ENCODE peak calls at places on chromosomes 5 and 9, in four cellular contexts. One of them, this sample, is unnamed. For H3K36me3, the result is how much of the 10 kb centered on the place peaks cover.

GRCh38 chr5:4674176-4674575 is 466.0 kb upstream of the ADAMTS16 start:
- DNase-seq in IMR-90: no peak
- DNase-seq in K562: no peak
- DNase-seq in HepG2: no peak
- DNase-seq in this sample: no peak

GRCh38 chr9:27386759-27387158 is 89.8 kb upstream of the EQTN start:
- DNase-seq in IMR-90: no peak
- DNase-seq in K562: no peak
- DNase-seq in HepG2: no peak
- DNase-seq in this sample: no peak

GRCh38 chr5:157479166-157479565 is 19.2 kb downstream of the NIPAL4 start:
- DNase-seq in IMR-90: peak
- DNase-seq in K562: no peak
- DNase-seq in HepG2: no peak
- DNase-seq in this sample: no peak

GRCh38 chr9:27341545-27342294 is 44.8 kb upstream of the EQTN start:
- DNase-seq in IMR-90: no peak
- DNase-seq in K562: no peak
- DNase-seq in HepG2: no peak
- DNase-seq in this sample: no peak

GRCh38 chr5:106097308-106097707 is 1573.4 kb downstream of the EFNA5 start:
- DNase-seq in IMR-90: peak
- DNase-seq in K562: no peak
- DNase-seq in HepG2: no peak
- DNase-seq in this sample: no peak

GRCh38 chr5:127419007-127419406 is 98.4 kb upstream of the PRRC1 start:
- DNase-seq in IMR-90: no peak
- DNase-seq in K562: no peak
- DNase-seq in HepG2: no peak
- DNase-seq in this sample: no peak

GRCh38 chr5:180817847-180818246 is 15.2 kb upstream of the MGAT1 start:
- DNase-seq in IMR-90: no peak
- DNase-seq in K562: no peak
- DNase-seq in HepG2: no peak
- DNase-seq in this sample: no peak

GRCh38 chr5:106730506-106730905 is 940.2 kb downstream of the EFNA5 start:
- DNase-seq in IMR-90: no peak
- DNase-seq in K562: no peak
- DNase-seq in HepG2: no peak
- DNase-seq in this sample: no peak

GRCh38 chr5:19987594-19988345 is at the start of gene CDH18:
- DNase-seq in IMR-90: peak
- DNase-seq in K562: no peak
- DNase-seq in HepG2: no peak
- DNase-seq in this sample: peak

GRCh38 chr9:130448771-130449170 is 4.0 kb downstream of the ASS1 start:
- DNase-seq in IMR-90: no peak
- DNase-seq in K562: no peak
- DNase-seq in HepG2: no peak
- DNase-seq in this sample: no peak

GRCh38 chr5:56279979-56280378 is 46.8 kb upstream of the ANKRD55 start:
- DNase-seq in IMR-90: peak
- DNase-seq in K562: no peak
- DNase-seq in HepG2: peak
- DNase-seq in this sample: no peak

GRCh38 chr9:117746263-117746662 is 42.1 kb downstream of the TLR4 start:
- DNase-seq in IMR-90: no peak
- DNase-seq in K562: no peak
- DNase-seq in HepG2: no peak
- DNase-seq in this sample: no peak

GRCh38 chr9:36946653-36947052 is 87.4 kb downstream of the PAX5 start:
- DNase-seq in IMR-90: no peak
- DNase-seq in K562: no peak
- DNase-seq in HepG2: no peak
- DNase-seq in this sample: peak

GRCh38 chr9:106622148-106622547 is 240.8 kb upstream of the ZNF462 start:
- DNase-seq in IMR-90: no peak
- DNase-seq in K562: no peak
- DNase-seq in HepG2: no peak
- DNase-seq in this sample: peak

GRCh38 chr5:107324071-107324470 is 346.7 kb downstream of the EFNA5 start:
- DNase-seq in IMR-90: peak
- DNase-seq in K562: no peak
- DNase-seq in HepG2: no peak
- DNase-seq in this sample: no peak

GRCh38 chr5:132209131-132209530 is 18.5 kb downstream of the P4HA2 start:
- DNase-seq in IMR-90: peak
- DNase-seq in K562: no peak
- DNase-seq in HepG2: no peak
- DNase-seq in this sample: no peak

GRCh38 chr5:85304524-85304923 is 919.8 kb upstream of the EDIL3 start:
- DNase-seq in IMR-90: no peak
- DNase-seq in K562: no peak
- DNase-seq in HepG2: no peak
- DNase-seq in this sample: no peak

GRCh38 chr5:139646111-139646510 is 2.0 kb upstream of the CXXC5 start:
- DNase-seq in IMR-90: no peak
- DNase-seq in K562: no peak
- DNase-seq in HepG2: no peak
- DNase-seq in this sample: peak

GRCh38 chr9:6930827-6931226 is 173.1 kb downstream of the KDM4C start:
- DNase-seq in IMR-90: peak
- DNase-seq in K562: no peak
- DNase-seq in HepG2: no peak
- DNase-seq in this sample: no peak

GRCh38 chr9:86487222-86487841 is 133.1 kb upstream of the TUT7 start:
- DNase-seq in IMR-90: peak
- DNase-seq in K562: peak
- DNase-seq in HepG2: peak
- DNase-seq in this sample: peak

GRCh38 chr5:83595217-83595616 is 123.7 kb downstream of the VCAN start:
- DNase-seq in IMR-90: no peak
- DNase-seq in K562: no peak
- DNase-seq in HepG2: no peak
- DNase-seq in this sample: no peak

GRCh38 chr5:40991168-40991980 is 79.8 kb downstream of the MROH2B start:
- DNase-seq in IMR-90: peak
- DNase-seq in K562: no peak
- DNase-seq in HepG2: peak
- DNase-seq in this sample: no peak

GRCh38 chr9:121956808-121957207 is 136.3 kb downstream of the TTLL11 start:
- DNase-seq in IMR-90: no peak
- DNase-seq in K562: no peak
- DNase-seq in HepG2: no peak
- DNase-seq in this sample: no peak

GRCh38 chr5:180670586-180671359 is 21.4 kb upstream of the FLT4 start:
- DNase-seq in IMR-90: peak
- DNase-seq in K562: peak
- DNase-seq in HepG2: peak
- DNase-seq in this sample: peak

GRCh38 chr5:146541956-146542849 is 26.2 kb upstream of the GPR151 start:
- DNase-seq in IMR-90: peak
- DNase-seq in K562: peak
- DNase-seq in HepG2: peak
- DNase-seq in this sample: peak

GRCh38 chr9:95100071-95100627 is 217.4 kb downstream of the FANCC start:
- DNase-seq in IMR-90: peak
- DNase-seq in K562: no peak
- DNase-seq in HepG2: no peak
- DNase-seq in this sample: no peak

GRCh38 chr5:86679529-86679928 is 61.8 kb downstream of the COX7C start:
- DNase-seq in IMR-90: peak
- DNase-seq in K562: peak
- DNase-seq in HepG2: peak
- DNase-seq in this sample: peak

GRCh38 chr5:168467755-168468280 is 18.5 kb upstream of the RARS1 start:
- DNase-seq in IMR-90: no peak
- DNase-seq in K562: no peak
- DNase-seq in HepG2: no peak
- DNase-seq in this sample: no peak

GRCh38 chr9:136171009-136171800 is 33.7 kb downstream of the LHX3 start:
- DNase-seq in IMR-90: no peak
- DNase-seq in K562: no peak
- DNase-seq in HepG2: peak
- DNase-seq in this sample: no peak

GRCh38 chr5:68027519-68027918 is 188.0 kb upstream of the PIK3R1 start:
- DNase-seq in IMR-90: peak
- DNase-seq in K562: no peak
- DNase-seq in HepG2: no peak
- DNase-seq in this sample: no peak

GRCh38 chr9:112867275-112867991 is 23.2 kb downstream of the SLC46A2 start:
- DNase-seq in IMR-90: peak
- DNase-seq in K562: peak
- DNase-seq in HepG2: peak
- DNase-seq in this sample: no peak

GRCh38 chr9:31908891-31909480 is 475.5 kb upstream of the ACO1 start:
- DNase-seq in IMR-90: no peak
- DNase-seq in K562: no peak
- DNase-seq in HepG2: no peak
- DNase-seq in this sample: no peak

GRCh38 chr5:170249360-170249759 is 16.6 kb downstream of the C5orf58 start:
- DNase-seq in IMR-90: no peak
- DNase-seq in K562: no peak
- DNase-seq in HepG2: no peak
- DNase-seq in this sample: no peak

GRCh38 chr5:170252109-170252508 is 19.3 kb downstream of the C5orf58 start:
- DNase-seq in IMR-90: no peak
- DNase-seq in K562: no peak
- DNase-seq in HepG2: no peak
- DNase-seq in this sample: no peak

GRCh38 chr5:170250810-170251317 is 18.1 kb downstream of the C5orf58 start:
- DNase-seq in IMR-90: no peak
- DNase-seq in K562: no peak
- DNase-seq in HepG2: no peak
- DNase-seq in this sample: no peak

GRCh38 chr5:170252710-170253350 is 20.0 kb downstream of the C5orf58 start:
- DNase-seq in IMR-90: no peak
- DNase-seq in K562: no peak
- DNase-seq in HepG2: no peak
- DNase-seq in this sample: peak

DNA sequence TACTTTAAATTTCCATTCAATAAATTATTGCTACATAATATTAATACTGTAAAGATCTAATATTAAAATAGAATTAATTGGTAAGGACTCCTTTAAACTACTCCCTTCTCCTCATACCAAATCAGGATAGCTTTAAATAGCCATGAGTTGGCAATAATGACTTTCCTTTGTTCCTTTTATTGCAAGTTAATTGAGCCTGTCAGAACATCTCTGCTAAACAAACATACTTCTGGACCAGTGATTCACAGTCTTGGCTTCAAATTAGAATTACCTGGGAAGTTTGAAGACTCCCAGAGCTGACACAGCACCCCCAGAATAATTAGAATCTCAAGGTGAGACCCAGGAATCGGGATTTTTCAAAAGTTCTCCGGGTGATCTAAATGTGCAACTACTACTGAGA is 18.7 kb downstream of the C5orf58 start:
- DNase-seq in IMR-90: no peak
- DNase-seq in K562: no peak
- DNase-seq in HepG2: no peak
- DNase-seq in this sample: no peak
- H3K36me3 ChIP-seq in IMR-90: under half
- H3K36me3 ChIP-seq in K562: under half
- H3K36me3 ChIP-seq in HepG2: under half
- H3K36me3 ChIP-seq in this sample: under half

GRCh38 chr5:142404046-142404477 is 79.2 kb upstream of the SPRY4 start:
- DNase-seq in IMR-90: peak
- DNase-seq in K562: no peak
- DNase-seq in HepG2: no peak
- DNase-seq in this sample: no peak

GRCh38 chr5:142405023-142405422 is 80.2 kb upstream of the SPRY4 start:
- DNase-seq in IMR-90: no peak
- DNase-seq in K562: no peak
- DNase-seq in HepG2: no peak
- DNase-seq in this sample: no peak

GRCh38 chr5:142405814-142406395 is 81.1 kb upstream of the SPRY4 start:
- DNase-seq in IMR-90: no peak
- DNase-seq in K562: no peak
- DNase-seq in HepG2: no peak
- DNase-seq in this sample: no peak

GRCh38 chr5:142402752-142403318 is 78.0 kb upstream of the SPRY4 start:
- DNase-seq in IMR-90: no peak
- DNase-seq in K562: no peak
- DNase-seq in HepG2: no peak
- DNase-seq in this sample: no peak

DNA sequence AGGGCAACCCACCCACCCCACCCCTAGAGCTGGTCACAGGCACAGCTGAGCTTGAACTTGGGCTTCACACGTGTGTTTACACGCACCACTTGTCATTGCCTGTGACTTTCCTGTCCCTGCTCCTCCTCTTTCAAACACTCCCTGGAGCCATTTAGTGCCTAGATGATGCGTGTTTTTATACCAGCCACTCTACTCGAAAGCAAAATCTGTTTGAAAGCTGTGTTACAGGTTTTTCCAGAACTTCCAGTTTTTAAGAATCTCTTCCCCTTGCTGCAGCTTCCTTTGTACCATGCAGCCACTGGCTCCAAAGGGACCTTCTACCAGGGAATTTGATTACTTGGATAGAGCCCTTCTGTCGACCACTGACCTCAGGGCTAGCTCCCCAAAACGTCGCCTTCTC is 78.8 kb upstream of the SPRY4 start:
- DNase-seq in IMR-90: no peak
- DNase-seq in K562: no peak
- DNase-seq in HepG2: no peak
- DNase-seq in this sample: no peak
- TF ChIP-seq SMC3 in IMR-90: no peak
- TF ChIP-seq SMC3 in K562: no peak
- TF ChIP-seq SMC3 in HepG2: no peak
- TF ChIP-seq SMC3 in this sample: no peak

DNA sequence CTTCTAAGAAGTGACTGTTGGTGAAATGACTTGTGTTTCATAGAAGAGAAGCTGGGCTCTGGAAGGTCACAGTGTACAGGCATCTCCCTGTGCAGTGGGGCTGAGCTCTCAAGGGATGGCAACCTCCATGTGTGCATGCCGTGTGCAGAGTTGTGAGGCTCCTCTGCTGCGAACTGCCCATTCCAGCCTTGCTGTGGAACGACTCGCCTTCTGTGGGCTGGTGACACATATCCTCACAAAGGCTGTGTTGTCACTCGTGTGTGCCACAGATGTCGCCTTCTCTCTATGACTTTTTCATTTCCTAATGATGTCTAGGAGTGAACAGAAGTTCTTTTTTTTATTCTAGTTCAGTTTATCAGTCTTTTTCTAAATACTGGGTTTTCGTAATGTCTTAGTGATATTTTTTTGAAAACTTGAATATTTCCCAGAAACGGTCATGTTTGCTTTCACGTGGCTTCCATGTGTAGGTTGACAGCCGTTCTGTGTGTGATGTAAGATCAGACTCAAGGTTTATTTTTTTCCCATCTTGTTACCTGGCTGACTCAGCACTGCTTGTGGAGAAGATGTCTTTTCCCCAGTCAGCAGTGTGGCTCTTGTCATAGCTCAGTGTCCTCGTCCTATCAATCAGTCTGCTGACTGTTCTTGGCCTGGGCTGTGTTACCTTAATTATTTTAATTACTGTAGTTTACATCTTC is 57.3 kb upstream of the CACNA1B start:
- DNase-seq in IMR-90: peak
- DNase-seq in K562: no peak
- DNase-seq in HepG2: no peak
- DNase-seq in this sample: no peak
- H3K36me3 ChIP-seq in IMR-90: half or more
- H3K36me3 ChIP-seq in K562: half or more
- H3K36me3 ChIP-seq in HepG2: half or more
- H3K36me3 ChIP-seq in this sample: half or more

GRCh38 chr5:73218552-73219171 is 45.7 kb downstream of the TMEM174 start:
- DNase-seq in IMR-90: peak
- DNase-seq in K562: no peak
- DNase-seq in HepG2: no peak
- DNase-seq in this sample: no peak
- TF ChIP-seq SMC3 in IMR-90: peak
- TF ChIP-seq SMC3 in K562: no peak
- TF ChIP-seq SMC3 in HepG2: no peak
- TF ChIP-seq SMC3 in this sample: peak